ENCODE peak calls at places on chromosomes 3 and 15, in nine cellular contexts. F is AG20443; I is NCI-H1694 treated with DMSO at 0.1 percent for 48 hours; V is stomach; Z is NCI-H1048; G is NCI-H2029; E is pancreas; H is CD8-positive, alpha-beta T cell; K is H9. A is an unnamed sample.

GRCh38 chr3:111936191-111936841 is 42.5 kb upstream of the ABHD10 start:
- DNase-seq in I (no peak), E (no peak), G (no peak), Z (no peak), K (no peak), H (no peak), V (no peak), F (peak), A (no peak)

GRCh38 chr15:85311647-85312046 is 68.8 kb upstream of the AKAP13 start:
- DNase-seq in I (no peak), E (no peak), V (no peak), Z (no peak), F (no peak), K (no peak), H (no peak), G (no peak), A (no peak)

GRCh38 chr3:128846501-128846900 is 32.9 kb upstream of the ACAD9 start:
- DNase-seq in G (no peak), H (no peak), I (no peak), V (no peak), Z (no peak), E (no peak), K (no peak), F (no peak), A (no peak)

GRCh38 chr3:57689367-57690053 is 3.4 kb downstream of the DENND6A start:
- DNase-seq in I (no peak), E (no peak), H (no peak), K (peak), G (no peak), F (no peak), V (no peak), Z (no peak), A (no peak)

GRCh38 chr15:26882112-26882511 is 15.2 kb downstream of the GABRA5 start:
- DNase-seq in K (no peak), I (no peak), Z (no peak), G (no peak), V (no peak), E (no peak), F (no peak), H (no peak), A (no peak)

GRCh38 chr3:132695422-132695821 is 26.8 kb downstream of the NPHP3 start:
- DNase-seq in G (no peak), I (no peak), K (no peak), Z (no peak), F (peak), V (no peak), E (no peak), H (no peak), A (no peak)

GRCh38 chr3:176939022-176939817 is 258.1 kb downstream of the TBL1XR1 start:
- DNase-seq in K (peak), V (peak), G (peak), I (peak), H (peak), E (no peak), F (peak), Z (peak), A (peak)

GRCh38 chr3:193871093-193871485 is 264.9 kb upstream of the HES1 start:
- DNase-seq in E (no peak), G (no peak), K (no peak), H (no peak), F (no peak), Z (no peak), I (no peak), V (no peak), A (no peak)

GRCh38 chr3:58188921-58189451 is 21.8 kb downstream of the DNASE1L3 start:
- DNase-seq in H (no peak), K (no peak), E (no peak), F (no peak), G (no peak), Z (no peak), V (no peak), I (no peak), A (no peak)

GRCh38 chr15:43749690-43750345 is 3.6 kb downstream of the PDIA3 start:
- DNase-seq in F (no peak), H (no peak), I (no peak), V (peak), E (no peak), G (no peak), Z (no peak), K (no peak), A (peak)

GRCh38 chr3:161576733-161577510 is 80.3 kb downstream of the OTOL1 start:
- DNase-seq in G (no peak), Z (no peak), F (no peak), V (no peak), H (no peak), I (no peak), K (no peak), E (no peak), A (no peak)

GRCh38 chr15:95265419-95265997 is 1034.1 kb downstream of the MCTP2 start:
- DNase-seq in Z (no peak), V (no peak), G (no peak), K (no peak), I (no peak), H (no peak), F (no peak), E (no peak), A (no peak)

GRCh38 chr3:126261037-126261436 is 80.7 kb upstream of the ALDH1L1 start:
- DNase-seq in Z (no peak), F (peak), G (no peak), E (no peak), I (no peak), K (no peak), V (peak), H (no peak), A (no peak)

GRCh38 chr15:50953302-50953701 is 44.8 kb downstream of the AP4E1 start:
- DNase-seq in V (no peak), F (no peak), H (no peak), G (no peak), E (no peak), I (no peak), K (no peak), Z (no peak), A (no peak)

GRCh38 chr15:95669146-95669922 is 661.2 kb upstream of the NR2F2 start:
- DNase-seq in Z (no peak), I (no peak), K (no peak), F (peak), G (no peak), V (no peak), H (no peak), E (no peak), A (no peak)

GRCh38 chr3:71430941-71431552 is 152.5 kb downstream of the FOXP1 start:
- DNase-seq in H (no peak), V (no peak), K (no peak), Z (no peak), E (no peak), I (no peak), G (no peak), F (no peak), A (no peak)

GRCh38 chr3:42476225-42477160 is 25.9 kb upstream of the VIPR1 start:
- DNase-seq in I (no peak), E (no peak), K (no peak), Z (no peak), G (peak), V (peak), H (no peak), F (peak), A (no peak)

GRCh38 chr3:19148768-19149091 is 420 bp downstream of the KCNH8 start:
- DNase-seq in Z (no peak), V (no peak), H (no peak), K (no peak), E (no peak), F (no peak), G (no peak), I (no peak), A (no peak)

GRCh38 chr3:54870423-54870822 is 57.4 kb downstream of the LRTM1 start:
- DNase-seq in G (no peak), Z (no peak), K (no peak), V (no peak), I (no peak), F (peak), E (no peak), H (no peak), A (no peak)

GRCh38 chr3:141115752-141116541 is 64.8 kb downstream of the SPSB4 start:
- DNase-seq in F (no peak), G (no peak), Z (no peak), I (no peak), E (no peak), H (no peak), K (peak), V (no peak), A (no peak)

GRCh38 chr3:14947105-14947885 is at the start of gene NR2C2:
- DNase-seq in Z (peak), H (peak), F (peak), G (peak), I (peak), V (peak), E (peak), K (peak), A (peak)

GRCh38 chr3:183182073-183182472 is 19.5 kb upstream of the LAMP3 start:
- DNase-seq in E (no peak), I (no peak), V (no peak), G (no peak), K (no peak), H (no peak), F (no peak), Z (no peak), A (no peak)

GRCh38 chr3:141275973-141276372 is 44.3 kb downstream of the PXYLP1 start:
- DNase-seq in I (no peak), G (peak), H (no peak), V (no peak), Z (no peak), K (no peak), E (no peak), F (no peak), A (no peak)

GRCh38 chr15:99961011-99961441 is 227.8 kb upstream of the LYSMD4 start:
- DNase-seq in K (peak), F (peak), I (no peak), Z (no peak), H (no peak), V (no peak), G (no peak), E (no peak), A (no peak)

GRCh38 chr3:193391902-193392301 is 13.3 kb upstream of the ATP13A5 start:
- DNase-seq in K (no peak), H (no peak), V (no peak), Z (no peak), G (peak), I (no peak), E (no peak), F (no peak), A (no peak)

GRCh38 chr3:167066977-167067843 is 312.9 kb downstream of the ZBBX start:
- DNase-seq in V (no peak), K (no peak), F (no peak), G (peak), I (no peak), H (no peak), E (peak), Z (no peak), A (no peak)

GRCh38 chr15:40511093-40511471 is 40.3 kb downstream of the CHST14 start:
- DNase-seq in F (no peak), E (no peak), Z (no peak), K (no peak), H (no peak), V (no peak), G (no peak), I (no peak), A (peak)

GRCh38 chr15:88613074-88613944 is 7.8 kb upstream of the AEN start:
- DNase-seq in V (no peak), F (no peak), Z (no peak), G (no peak), K (peak), H (no peak), I (no peak), E (no peak), A (no peak)

GRCh38 chr3:9205345-9206143 is 43.9 kb downstream of the SRGAP3 start:
- DNase-seq in I (no peak), H (no peak), E (no peak), G (no peak), F (no peak), Z (no peak), K (no peak), V (no peak), A (no peak)

GRCh38 chr3:65597225-65597951 is 441.3 kb downstream of the MAGI1 start:
- DNase-seq in V (peak), I (no peak), E (peak), Z (no peak), H (no peak), G (no peak), F (peak), K (peak), A (no peak)

GRCh38 chr3:135147657-135148056 is 352.6 kb downstream of the EPHB1 start:
- DNase-seq in Z (no peak), V (no peak), G (no peak), H (no peak), I (no peak), K (no peak), F (no peak), E (no peak), A (no peak)